ENCODE peak calls at places on chromosomes 16 and 17, in eight cellular contexts. X is hepatocyte, M is GM12864, H is foreskin fibroblast, R is ovary, Q is H1, B is testis, I is fibroblast of lung. J is an unnamed sample.

GRCh38 chr16:89217388-89218191 is at the start of gene ZNF778:
- DNase-seq in I (peak), B (peak), R (peak), M (peak), X (peak), H (peak), Q (peak), J (peak)

GRCh38 chr17:17551361-17551760 is 40.1 kb downstream of the PEMT start:
- DNase-seq in H (peak), R (no peak), I (peak), Q (no peak), X (peak), M (no peak), B (peak), J (no peak)

GRCh38 chr16:56382901-56383355 is 42.4 kb downstream of the AMFR start:
- DNase-seq in H (no peak), I (no peak), B (no peak), Q (no peak), X (no peak), R (no peak), M (no peak), J (peak)

GRCh38 chr17:31472137-31472536 is 80.7 kb downstream of the RAB11FIP4 start:
- DNase-seq in X (no peak), B (no peak), I (no peak), R (no peak), Q (no peak), H (no peak), M (no peak), J (no peak)

GRCh38 chr16:88685156-88686061 is 898 bp downstream of the SNAI3 start:
- DNase-seq in X (peak), M (no peak), Q (peak), B (no peak), I (peak), R (no peak), H (peak), J (peak)

GRCh38 chr17:77851921-77852320 is 106.6 kb upstream of the TNRC6C start:
- DNase-seq in H (no peak), R (no peak), B (no peak), Q (no peak), X (no peak), I (no peak), M (no peak), J (no peak)

GRCh38 chr16:57620316-57621231 is 7.9 kb upstream of the ADGRG1 start:
- DNase-seq in I (no peak), M (no peak), X (peak), H (no peak), Q (no peak), R (peak), B (no peak), J (no peak)

GRCh38 chr17:17810374-17811248 is 26.2 kb downstream of the SREBF1 start:
- DNase-seq in H (peak), Q (peak), X (peak), M (no peak), I (peak), B (peak), R (peak), J (peak)

GRCh38 chr17:20086416-20087074 is 77.4 kb downstream of the SPECC1 start:
- DNase-seq in X (no peak), Q (no peak), H (no peak), B (peak), M (no peak), R (no peak), I (no peak), J (no peak)

GRCh38 chr17:58452738-58453137 is 35.4 kb upstream of the RNF43 start:
- DNase-seq in X (no peak), Q (no peak), B (no peak), H (no peak), R (no peak), I (peak), M (no peak), J (no peak)

GRCh38 chr17:1455748-1456599 is at the start of gene CRK:
- DNase-seq in X (peak), M (peak), B (peak), R (peak), I (peak), H (peak), Q (peak), J (peak)

GRCh38 chr16:54939537-54940278 is 9.0 kb downstream of the IRX5 start:
- DNase-seq in M (no peak), Q (peak), H (no peak), X (no peak), R (no peak), B (no peak), I (no peak), J (no peak)

GRCh38 chr16:56297684-56298083 is 106.4 kb downstream of the GNAO1 start:
- DNase-seq in B (no peak), M (no peak), I (no peak), Q (no peak), R (no peak), H (no peak), X (no peak), J (no peak)

GRCh38 chr16:24966599-24966998 is 48.6 kb downstream of the ARHGAP17 start:
- DNase-seq in H (no peak), I (no peak), B (no peak), X (peak), Q (no peak), R (no peak), M (no peak), J (no peak)

GRCh38 chr17:20105539-20106291 is 96.6 kb downstream of the SPECC1 start:
- DNase-seq in B (peak), Q (no peak), I (no peak), R (no peak), H (no peak), M (no peak), X (no peak), J (no peak)

GRCh38 chr17:67950945-67951344 is 45.3 kb downstream of the C17orf58 start:
- DNase-seq in I (no peak), H (no peak), B (no peak), M (no peak), R (no peak), Q (no peak), X (no peak), J (no peak)

GRCh38 chr16:88815901-88816589 is 4.3 kb upstream of the APRT start:
- DNase-seq in H (peak), I (no peak), R (no peak), Q (peak), M (no peak), B (no peak), X (peak), J (no peak)

GRCh38 chr17:56801506-56802178 is 32.1 kb downstream of the C17orf67 start:
- DNase-seq in Q (no peak), X (no peak), I (peak), R (no peak), B (peak), H (no peak), M (no peak), J (no peak)

GRCh38 chr16:66300037-66300436 is 66.5 kb upstream of the CDH5 start:
- DNase-seq in Q (no peak), M (no peak), X (no peak), B (no peak), H (no peak), R (no peak), I (no peak), J (no peak)

GRCh38 chr17:80937501-80938356 is 53.9 kb upstream of the CHMP6 start:
- DNase-seq in I (no peak), M (no peak), H (no peak), Q (no peak), R (peak), X (no peak), B (no peak), J (peak)

GRCh38 chr16:51383909-51384308 is 232.8 kb upstream of the SALL1 start:
- DNase-seq in M (no peak), B (no peak), H (no peak), I (no peak), X (no peak), Q (no peak), R (no peak), J (no peak)

GRCh38 chr16:57667526-57668258 is 414 bp upstream of the ADGRG3 start:
- DNase-seq in Q (peak), H (no peak), M (no peak), I (peak), X (no peak), R (no peak), B (no peak), J (no peak)

GRCh38 chr17:55659661-55660060 is 63.0 kb downstream of the TMEM100 start:
- DNase-seq in B (no peak), H (no peak), X (no peak), M (no peak), Q (no peak), I (no peak), R (no peak), J (no peak)

GRCh38 chr17:55266051-55266957 is 1.5 kb downstream of the HLF start:
- DNase-seq in B (peak), X (no peak), M (no peak), R (peak), I (no peak), H (peak), Q (peak), J (no peak)

GRCh38 chr16:82627811-82628339 is 1.1 kb downstream of the CDH13 start:
- DNase-seq in R (no peak), Q (no peak), I (no peak), M (no peak), B (no peak), H (peak), X (no peak), J (peak)

GRCh38 chr16:82630688-82631087 is 3.9 kb downstream of the CDH13 start:
- DNase-seq in B (no peak), X (no peak), M (no peak), R (no peak), H (peak), Q (no peak), I (peak), J (peak)

GRCh38 chr16:82628741-82629140 is 2.0 kb downstream of the CDH13 start:
- DNase-seq in H (no peak), Q (no peak), M (no peak), R (no peak), I (no peak), X (no peak), B (no peak), J (no peak)

GRCh38 chr16:82630219-82630618 is 3.5 kb downstream of the CDH13 start:
- DNase-seq in R (no peak), Q (no peak), I (peak), X (no peak), B (no peak), M (no peak), H (no peak), J (peak)

GRCh38 chr16:82629441-82630027 is 2.8 kb downstream of the CDH13 start:
- DNase-seq in Q (no peak), H (peak), X (no peak), B (no peak), M (no peak), R (no peak), I (peak), J (peak)
- H3K4me3 ChIP-seq in Q (no peak), H (no peak), X (no peak), B (no peak), M (no peak), R (no peak), I (peak), J (no peak)

DNA sequence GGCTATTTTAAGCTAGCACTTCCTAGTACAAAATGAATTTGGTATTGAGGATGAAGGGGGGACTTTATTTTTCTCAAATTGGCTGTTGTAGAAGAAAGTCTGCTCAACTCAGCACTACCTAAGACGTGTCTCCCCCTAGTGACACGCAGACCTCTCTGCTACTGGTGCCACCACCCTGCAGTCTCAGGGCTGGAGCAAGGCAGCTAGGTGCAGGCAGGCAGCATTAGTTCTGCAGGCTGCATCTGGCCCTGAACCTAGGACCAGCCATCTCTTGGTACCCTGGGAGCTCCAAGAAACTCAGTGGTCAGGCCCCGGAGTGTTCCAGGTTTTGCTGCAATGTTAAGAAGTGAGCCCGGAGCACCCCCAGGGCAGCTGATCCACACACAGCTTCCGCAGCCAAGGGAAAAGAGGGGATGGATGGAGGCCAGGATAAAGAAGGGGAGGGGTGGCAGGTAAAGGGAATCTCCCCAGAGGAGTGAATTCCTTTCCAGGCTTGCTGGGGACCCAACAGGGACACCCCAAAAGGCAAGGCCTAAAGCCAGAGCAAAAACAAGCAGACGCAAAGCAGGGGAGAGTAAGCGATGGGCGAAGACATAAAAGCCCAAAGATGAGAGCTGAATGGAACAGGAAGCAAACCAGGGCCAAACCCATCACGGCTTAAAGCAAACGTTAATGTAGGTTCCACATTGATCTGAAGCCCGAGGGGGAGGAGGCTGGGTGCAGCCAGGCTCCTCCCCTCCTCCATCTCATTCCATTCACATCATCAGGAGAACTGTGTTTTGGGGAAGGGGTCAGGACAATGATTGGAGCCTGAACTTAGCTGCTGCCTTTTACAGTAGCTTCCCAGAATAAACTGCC is 200.5 kb downstream of the ZFHX3 start:
- DNase-seq in M (no peak), H (peak), R (no peak), I (peak), X (peak), B (peak), Q (no peak), J (peak)
- TF ChIP-seq CTCF in M (peak), H (peak), R (no peak), I (peak), X (peak), B (peak), Q (peak), J (peak)

GRCh38 chr17:79803997-79804855 is 7.3 kb upstream of the CBX8 start:
- DNase-seq in H (peak), R (no peak), Q (peak), X (peak), B (no peak), I (peak), M (peak), J (peak)
- H3K4me3 ChIP-seq in H (no peak), R (no peak), Q (peak), X (no peak), B (peak), I (no peak), M (peak), J (no peak)

GRCh38 chr16:47299587-47299986 is 155.8 kb upstream of the NETO2 start:
- DNase-seq in R (no peak), Q (no peak), M (no peak), I (no peak), B (no peak), H (no peak), X (no peak), J (no peak)
- TF ChIP-seq CTCF in R (no peak), Q (no peak), M (no peak), I (no peak), B (no peak), H (no peak), X (no peak), J (no peak)

DNA sequence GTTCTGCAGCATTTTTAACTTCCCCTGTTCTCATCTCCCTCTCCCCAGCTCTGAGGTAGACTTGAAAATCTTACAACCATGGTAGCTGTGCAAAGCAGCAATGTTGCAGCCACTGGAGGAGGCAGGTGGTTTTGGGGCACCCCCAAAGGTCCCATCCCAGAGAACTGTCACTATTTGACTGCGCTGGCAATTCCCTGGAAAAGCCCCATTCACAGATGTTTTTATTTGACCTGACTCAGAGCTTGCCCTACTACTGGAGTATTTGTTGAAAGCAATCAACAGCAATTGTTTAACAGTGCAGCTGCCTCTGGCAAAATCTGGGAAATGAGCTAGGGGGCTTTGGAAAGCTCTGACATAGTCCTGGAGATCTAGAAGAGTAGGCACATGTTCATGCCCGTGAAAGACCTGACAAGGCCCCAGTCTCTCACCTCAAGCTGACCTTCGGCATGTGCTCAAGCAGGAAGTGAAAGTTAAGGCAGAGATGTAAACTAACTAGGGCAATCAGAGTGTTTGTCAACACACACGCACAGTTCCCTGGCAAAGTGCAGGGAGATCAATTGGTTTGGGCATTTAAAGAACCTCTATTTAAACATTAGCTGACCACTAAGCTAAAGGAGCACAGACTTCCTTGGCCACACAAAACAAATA is 19.7 kb upstream of the PIK3R5 start:
- DNase-seq in B (no peak), R (no peak), H (no peak), X (no peak), Q (no peak), M (peak), I (no peak), J (no peak)
- H3K4me3 ChIP-seq in B (no peak), R (no peak), H (no peak), X (no peak), Q (no peak), M (no peak), I (no peak), J (no peak)

GRCh38 chr16:71367243-71367976 is 8.9 kb downstream of the CALB2 start:
- DNase-seq in Q (peak), R (no peak), X (peak), M (no peak), H (peak), B (peak), I (peak), J (peak)
- TF ChIP-seq CTCF in Q (peak), R (no peak), X (peak), M (peak), H (peak), B (peak), I (peak), J (peak)

DNA sequence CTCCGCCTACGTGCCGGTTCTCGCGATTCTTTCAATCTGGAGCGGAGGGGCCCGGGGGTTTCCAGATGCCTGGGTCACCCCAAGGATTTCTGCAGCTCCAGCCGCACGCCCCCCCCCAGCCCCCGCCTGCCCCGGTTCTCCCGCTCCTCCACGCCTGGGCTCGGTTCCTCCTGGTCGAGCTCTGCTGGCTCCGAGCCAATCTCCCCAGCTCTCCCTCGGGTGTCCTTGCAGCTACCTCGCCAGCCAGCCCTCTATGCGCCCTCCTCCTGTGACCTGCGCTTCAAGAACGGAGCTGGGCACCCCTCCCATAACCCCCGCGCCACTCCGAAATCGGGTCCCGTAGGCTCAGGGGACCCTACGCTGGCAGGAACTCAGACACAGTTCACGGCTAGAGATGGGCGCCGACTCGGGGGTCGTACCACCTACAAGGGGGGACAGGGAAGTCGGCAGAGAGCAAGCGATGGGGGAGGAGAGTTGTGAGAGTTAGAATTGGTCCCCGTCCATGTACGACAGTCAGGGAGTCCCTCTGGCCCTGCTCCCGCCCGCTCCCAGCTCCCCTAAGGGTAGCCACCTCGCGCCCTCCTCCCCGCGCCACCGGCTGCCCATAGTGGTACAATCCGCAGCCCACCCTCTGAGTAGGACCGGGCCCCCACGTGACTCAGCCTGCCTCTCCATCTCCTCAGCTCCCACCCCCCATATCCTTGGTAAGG is 956 bp downstream of the FGF11 start:
- DNase-seq in I (peak), B (peak), M (no peak), H (peak), X (peak), R (peak), Q (peak), J (peak)
- H3K4me3 ChIP-seq in I (peak), B (peak), M (peak), H (peak), X (peak), R (peak), Q (peak), J (peak)

DNA sequence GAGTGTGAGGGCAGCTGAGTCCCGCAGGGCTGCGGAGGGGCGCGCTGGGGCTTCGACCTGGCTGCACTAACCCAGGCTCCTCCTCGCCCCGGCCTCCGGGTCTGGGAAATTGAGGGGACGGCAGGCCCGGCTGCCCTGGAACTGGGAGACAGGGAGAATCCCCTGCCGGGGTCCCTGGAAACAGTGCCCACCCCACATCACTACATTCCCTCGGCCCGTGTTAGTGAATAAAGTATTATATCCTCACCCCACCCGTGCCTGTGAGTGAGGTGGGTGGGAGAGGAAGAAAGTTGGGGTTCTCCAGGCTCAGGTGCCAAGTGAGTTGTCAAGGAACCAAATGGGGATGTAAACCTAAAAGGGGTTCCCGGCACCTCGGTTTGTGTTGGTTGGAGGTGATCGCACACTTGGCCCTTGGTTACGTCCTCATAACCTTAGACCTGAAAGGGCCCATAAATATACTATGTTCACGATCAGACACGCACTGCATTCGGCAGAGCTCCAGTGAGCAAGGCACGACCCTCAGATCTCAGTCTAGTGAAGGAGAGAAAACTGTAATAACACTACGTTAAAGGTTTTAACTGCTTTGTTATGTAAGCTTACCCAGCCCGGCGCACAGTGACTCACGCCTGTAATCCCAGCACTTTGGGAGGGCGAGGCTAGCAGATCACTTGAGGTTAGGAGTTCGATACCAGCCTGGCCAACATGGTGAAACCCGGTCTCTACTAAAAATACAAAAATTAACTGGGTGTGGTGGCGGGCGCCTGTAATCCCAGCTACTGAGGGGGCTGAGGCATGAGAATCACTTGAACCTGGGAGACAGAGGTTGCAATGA is 11.2 kb downstream of the ZNF771 start:
- DNase-seq in I (no peak), B (no peak), X (no peak), M (no peak), Q (no peak), H (peak), R (no peak), J (no peak)
- TF ChIP-seq CTCF in I (no peak), B (no peak), X (no peak), M (no peak), Q (no peak), H (no peak), R (no peak), J (no peak)

J was measured in fibroblast of the aortic adventitia.